ENCODE peak calls at places on chromosome 5, in six cellular contexts. H is GM12865, R is endothelial cell of umbilical vein, B is GM23338, O is bronchial epithelial cell, S is PC-3. E is an unnamed sample.

GRCh38 chr5:393846-394275 is 49.1 kb upstream of the EXOC3 start:
- DNase-seq in H (no peak), R (no peak), B (no peak), O (no peak), S (no peak), E (no peak)

GRCh38 chr5:112228672-112229071 is 190.4 kb downstream of the EPB41L4A start:
- DNase-seq in H (no peak), R (peak), B (peak), O (peak), S (peak), E (no peak)

GRCh38 chr5:58133631-58134296 is 326.1 kb downstream of the PLK2 start:
- DNase-seq in H (no peak), R (peak), B (no peak), O (peak), S (peak), E (no peak)

GRCh38 chr5:15796096-15796495 is 296.1 kb downstream of the FBXL7 start:
- DNase-seq in H (no peak), R (no peak), B (no peak), O (no peak), S (no peak), E (no peak)

GRCh38 chr5:147391781-147392180 is 118.1 kb downstream of the DPYSL3 start:
- DNase-seq in H (peak), R (peak), B (peak), O (peak), S (peak), E (peak)

GRCh38 chr5:53406630-53407316 is 73.7 kb upstream of the FST start:
- DNase-seq in H (no peak), R (peak), B (no peak), O (peak), S (peak), E (no peak)

GRCh38 chr5:158273035-158273434 is 414.1 kb upstream of the CLINT1 start:
- DNase-seq in H (no peak), R (no peak), B (peak), O (no peak), S (no peak), E (no peak)

GRCh38 chr5:135920199-135920598 is 24.6 kb upstream of the IL9 start:
- DNase-seq in H (no peak), R (no peak), B (no peak), O (no peak), S (no peak), E (no peak)

GRCh38 chr5:131932235-131932634 is 13.2 kb downstream of the MEIKIN start:
- DNase-seq in H (no peak), R (no peak), B (peak), O (no peak), S (no peak), E (no peak)

GRCh38 chr5:119356384-119357188 is 767 bp downstream of the TNFAIP8 start:
- DNase-seq in H (peak), R (peak), B (no peak), O (no peak), S (no peak), E (no peak)

GRCh38 chr5:151086905-151087360 is 6.1 kb upstream of the TNIP1 start:
- DNase-seq in H (peak), R (no peak), B (no peak), O (peak), S (no peak), E (no peak)

GRCh38 chr5:111278824-111279504 is 54.8 kb downstream of the CAMK4 start:
- DNase-seq in H (peak), R (peak), B (peak), O (peak), S (peak), E (peak)

GRCh38 chr5:68141494-68141893 is 74.1 kb upstream of the PIK3R1 start:
- DNase-seq in H (peak), R (peak), B (no peak), O (peak), S (no peak), E (peak)

GRCh38 chr5:159451197-159452052 is 121.1 kb upstream of the IL12B start:
- DNase-seq in H (no peak), R (no peak), B (no peak), O (peak), S (peak), E (no peak)

GRCh38 chr5:15524712-15525111 is 24.7 kb downstream of the FBXL7 start:
- DNase-seq in H (no peak), R (no peak), B (no peak), O (no peak), S (no peak), E (no peak)

GRCh38 chr5:100900142-100900795 is 2.8 kb downstream of the ST8SIA4 start:
- DNase-seq in H (peak), R (peak), B (peak), O (peak), S (peak), E (no peak)

GRCh38 chr5:145203193-145203592 is 631.9 kb downstream of the PRELID2 start:
- DNase-seq in H (no peak), R (peak), B (no peak), O (no peak), S (no peak), E (no peak)

GRCh38 chr5:164051745-164052144 is 546.3 kb downstream of the MAT2B start:
- DNase-seq in H (no peak), R (no peak), B (no peak), O (peak), S (peak), E (no peak)

GRCh38 chr5:115336201-115336720 is 39.8 kb upstream of the CCDC112 start:
- DNase-seq in H (no peak), R (no peak), B (no peak), O (no peak), S (no peak), E (no peak)

GRCh38 chr5:169272731-169273401 is 28.1 kb downstream of the SLIT3 start:
- DNase-seq in H (no peak), R (no peak), B (no peak), O (no peak), S (no peak), E (no peak)

GRCh38 chr5:96648023-96648422 is 14.2 kb upstream of the CAST start:
- DNase-seq in H (peak), R (no peak), B (no peak), O (no peak), S (no peak), E (no peak)

GRCh38 chr5:88683506-88684135 is 199.4 kb downstream of the MEF2C start:
- DNase-seq in H (peak), R (no peak), B (peak), O (no peak), S (peak), E (no peak)

GRCh38 chr5:132049093-132049492 is 11.4 kb upstream of the IL3 start:
- DNase-seq in H (no peak), R (no peak), B (no peak), O (no peak), S (no peak), E (no peak)

GRCh38 chr5:51859624-51860023 is 476.4 kb downstream of the ISL1 start:
- DNase-seq in H (no peak), R (no peak), B (peak), O (no peak), S (no peak), E (no peak)

GRCh38 chr5:148687427-148687826 is 33.1 kb upstream of the HTR4 start:
- DNase-seq in H (peak), R (peak), B (peak), O (peak), S (peak), E (peak)

GRCh38 chr5:87329114-87329513 is 61.4 kb downstream of the RASA1 start:
- DNase-seq in H (no peak), R (no peak), B (peak), O (no peak), S (no peak), E (no peak)

GRCh38 chr5:85670417-85670816 is 947.3 kb upstream of the COX7C start:
- DNase-seq in H (no peak), R (no peak), B (no peak), O (no peak), S (no peak), E (no peak)

GRCh38 chr5:129019401-129019908 is 54.2 kb downstream of the SLC27A6 start:
- DNase-seq in H (no peak), R (no peak), B (no peak), O (no peak), S (no peak), E (no peak)

GRCh38 chr5:59893436-59894227 is at the start of gene PDE4D:
- DNase-seq in H (peak), R (peak), B (peak), O (peak), S (peak), E (no peak)

GRCh38 chr5:137114529-137114928 is 384.6 kb downstream of the SPOCK1 start:
- DNase-seq in H (no peak), R (peak), B (no peak), O (peak), S (peak), E (no peak)

GRCh38 chr5:27608992-27609391 is 570.6 kb upstream of the CDH9 start:
- DNase-seq in H (no peak), R (no peak), B (peak), O (no peak), S (no peak), E (no peak)

GRCh38 chr5:16871746-16872339 is 64.2 kb downstream of the MYO10 start:
- DNase-seq in H (no peak), R (no peak), B (no peak), O (no peak), S (peak), E (no peak)

GRCh38 chr5:109388407-109388806 is 21.4 kb downstream of the PJA2 start:
- DNase-seq in H (no peak), R (no peak), B (no peak), O (peak), S (no peak), E (no peak)

GRCh38 chr5:83095973-83096539 is 18.7 kb downstream of the XRCC4 start:
- DNase-seq in H (no peak), R (peak), B (no peak), O (peak), S (peak), E (no peak)

GRCh38 chr5:160315968-160316367 is 3.6 kb upstream of the CCNJL start:
- DNase-seq in H (peak), R (peak), B (no peak), O (peak), S (peak), E (no peak)

GRCh38 chr5:8729437-8729836 is 816.4 kb downstream of the SEMA5A start:
- DNase-seq in H (no peak), R (no peak), B (no peak), O (no peak), S (peak), E (no peak)

GRCh38 chr5:5270958-5271605 is 131.0 kb downstream of the ADAMTS16 start:
- DNase-seq in H (no peak), R (peak), B (peak), O (peak), S (peak), E (no peak)

GRCh38 chr5:138754699-138755057 is 1.5 kb downstream of the CTNNA1 start:
- DNase-seq in H (no peak), R (no peak), B (no peak), O (peak), S (peak), E (no peak)

GRCh38 chr5:138752341-138752950 is 779 bp upstream of the CTNNA1 start:
- DNase-seq in H (no peak), R (no peak), B (peak), O (peak), S (peak), E (no peak)

GRCh38 chr5:138755084-138755748 is 2.0 kb downstream of the CTNNA1 start:
- DNase-seq in H (peak), R (no peak), B (no peak), O (peak), S (no peak), E (no peak)

GRCh38 chr5:138753794-138754698 is 821 bp downstream of the CTNNA1 start:
- DNase-seq in H (peak), R (peak), B (peak), O (peak), S (peak), E (no peak)

DNA sequence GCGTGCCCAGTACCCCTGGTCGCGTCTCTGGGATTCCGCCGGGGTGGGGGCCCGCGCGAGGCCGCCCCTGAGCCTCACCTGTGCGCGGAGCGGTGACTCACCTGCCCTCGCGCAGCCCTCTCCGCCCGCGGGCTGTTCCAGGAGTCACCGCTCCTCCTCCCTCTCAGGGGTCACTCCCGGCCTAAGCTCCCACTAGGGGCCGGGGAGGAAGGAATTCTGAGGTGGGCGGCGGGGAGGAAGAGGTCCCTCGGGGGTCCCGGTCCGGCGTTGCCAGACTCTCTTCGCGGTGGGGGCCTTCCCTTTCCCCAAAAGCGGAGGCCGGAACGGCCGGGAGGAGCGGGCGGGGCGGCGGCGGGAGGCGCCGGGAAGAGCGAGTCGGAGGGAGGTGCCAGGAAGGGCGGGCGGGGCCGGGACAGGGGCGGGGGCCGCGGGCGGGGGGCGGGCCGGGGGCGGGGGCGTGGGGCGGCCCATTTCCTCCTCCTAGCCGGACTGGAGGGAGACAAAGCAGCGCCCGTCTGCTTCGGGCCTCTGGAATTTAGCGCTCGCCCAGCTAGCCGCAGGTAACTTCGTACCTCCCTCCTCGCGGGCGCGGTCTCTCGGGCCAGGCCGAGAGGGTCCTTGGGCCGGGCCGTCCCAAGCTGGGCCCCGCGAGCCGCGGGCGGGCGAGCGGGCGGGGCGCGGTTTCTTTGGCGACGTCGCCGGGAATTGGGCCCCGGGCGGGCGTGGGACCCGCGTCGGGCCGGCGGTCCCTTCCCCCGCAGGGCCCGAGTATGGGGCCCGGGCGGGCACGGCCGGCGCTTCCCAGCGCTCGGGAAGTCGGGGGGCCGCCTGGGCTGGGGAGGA is at the start of gene CTNNA1:
- DNase-seq in H (peak), R (peak), B (peak), O (peak), S (peak), E (no peak)
- TF ChIP-seq CTCF in H (no peak), R (no peak), B (no peak), O (no peak), S (no peak), E (no peak)

DNA sequence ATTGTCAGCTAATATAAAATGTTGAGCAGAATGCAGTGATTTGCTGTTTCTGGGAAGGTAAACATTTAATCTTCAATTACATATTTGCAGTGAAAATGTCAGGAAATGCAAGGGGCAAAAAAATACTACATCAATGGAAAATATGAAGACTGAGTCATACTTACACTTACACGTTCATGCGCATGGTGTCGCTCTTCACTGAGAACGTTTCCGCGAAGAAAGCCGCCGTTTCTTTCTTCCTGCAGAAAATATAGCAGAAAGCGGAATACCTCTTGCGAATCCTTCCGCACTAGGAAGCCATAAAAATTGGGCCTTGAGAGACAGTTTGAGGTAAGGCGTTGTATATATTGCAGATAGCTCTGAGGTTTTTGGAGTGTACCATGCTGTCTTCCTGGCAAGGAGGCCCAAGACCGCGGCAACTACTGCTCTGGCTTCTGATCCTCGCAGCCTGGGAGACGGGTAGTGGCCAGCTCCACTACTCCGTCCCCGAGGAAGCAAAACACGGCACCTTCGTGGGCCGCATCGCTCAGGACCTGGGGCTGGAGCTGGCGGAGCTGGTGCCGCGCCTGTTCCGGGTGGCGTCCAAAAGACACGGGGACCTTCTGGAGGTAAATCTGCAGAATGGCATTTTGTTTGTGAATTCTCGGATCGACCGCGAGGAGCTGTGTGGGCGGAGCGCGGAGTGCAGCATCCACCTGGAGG is at the start of gene PCDHA13:
- DNase-seq in H (no peak), R (peak), B (peak), O (peak), S (peak), E (no peak)
- H3K4me3 ChIP-seq in H (no peak), R (no peak), B (peak), O (no peak), S (peak), E (no peak)

GRCh38 chr5:176391479-176391878 is 2.9 kb downstream of the HIGD2A start:
- DNase-seq in H (no peak), R (no peak), B (peak), O (no peak), S (no peak), E (no peak)
- TF ChIP-seq CTCF in H (no peak), R (no peak), B (peak), O (no peak), S (no peak), E (no peak)

DNA sequence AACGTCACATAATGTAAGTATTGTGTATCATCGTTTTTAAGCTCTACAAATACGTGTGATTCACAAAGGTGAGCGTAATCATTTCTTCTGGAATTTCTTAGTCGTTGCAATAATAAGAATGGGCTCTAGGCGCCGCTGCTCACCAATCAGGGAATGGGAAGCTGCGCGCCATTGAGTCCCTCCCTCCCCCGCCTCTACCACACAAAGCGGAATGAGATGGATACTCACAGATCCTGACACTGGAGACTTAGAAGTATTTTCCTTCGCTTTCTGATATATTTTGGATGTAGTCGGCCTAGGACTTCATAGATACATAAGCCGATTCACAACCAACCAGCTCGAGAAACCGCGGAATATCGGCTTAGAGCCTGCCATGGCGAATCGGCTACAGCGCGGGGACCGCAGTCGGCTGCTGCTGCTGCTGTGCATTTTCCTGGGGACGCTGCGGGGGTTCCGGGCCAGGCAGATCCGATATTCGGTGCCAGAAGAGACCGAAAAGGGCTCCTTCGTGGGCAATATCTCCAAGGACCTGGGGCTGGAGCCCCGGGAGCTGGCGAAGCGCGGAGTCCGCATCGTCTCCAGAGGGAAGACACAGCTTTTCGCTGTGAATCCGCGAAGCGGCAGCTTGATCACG is at the start of gene PCDHGA11:
- DNase-seq in H (peak), R (peak), B (peak), O (peak), S (no peak), E (no peak)
- H3K4me3 ChIP-seq in H (peak), R (peak), B (peak), O (peak), S (no peak), E (peak)

DNA sequence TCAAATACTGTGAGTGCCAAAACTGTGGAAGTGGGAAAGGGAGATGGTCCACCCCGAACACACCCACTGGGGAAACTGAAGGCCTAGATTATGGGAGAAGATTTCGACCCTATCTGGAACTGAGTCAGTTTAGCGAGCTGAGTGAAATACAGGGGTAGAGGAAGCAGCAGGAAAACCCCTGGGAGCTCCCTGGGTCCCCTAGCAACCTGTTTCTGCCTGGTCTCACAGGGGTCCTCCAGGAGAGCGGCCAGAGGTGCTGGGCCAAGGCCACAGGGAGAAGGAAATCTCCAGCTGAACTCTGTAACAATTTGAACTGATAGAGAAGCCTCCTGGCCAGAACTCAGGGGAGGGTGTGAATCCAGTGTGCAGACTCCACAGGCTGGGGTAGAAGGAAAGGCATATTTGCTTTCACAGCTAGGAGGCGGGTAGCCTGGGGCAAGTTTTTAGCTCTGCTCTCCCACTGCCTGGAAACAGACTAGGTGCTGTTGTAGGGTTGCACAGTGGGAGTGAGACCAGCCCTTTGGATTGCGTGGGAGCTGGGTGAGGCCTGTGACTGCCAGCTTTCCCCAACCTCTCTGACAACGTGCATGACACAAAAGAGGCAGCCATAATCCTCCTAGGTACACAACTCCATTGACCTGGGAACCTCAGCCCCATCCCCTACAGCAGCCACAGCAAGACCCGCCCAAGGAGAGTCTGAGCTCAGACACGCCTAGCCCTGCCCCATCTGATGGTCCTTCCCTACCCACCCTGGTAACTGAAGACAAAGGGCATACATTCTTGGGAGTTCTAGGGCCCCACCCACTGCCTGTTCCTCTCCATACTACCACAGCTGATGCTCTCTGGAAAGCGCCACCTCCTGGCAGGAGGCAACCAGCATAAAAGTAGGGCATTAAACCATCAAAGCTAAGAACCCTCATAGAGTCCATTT is 78.8 kb upstream of the GPBP1 start:
- DNase-seq in H (peak), R (no peak), B (peak), O (peak), S (peak), E (no peak)
- TF ChIP-seq CTCF in H (no peak), R (peak), B (peak), O (peak), S (peak), E (peak)

E was measured in GM12864.